ENCODE peak calls at places on chromosomes 13 and 19, in eight cellular contexts. One of them, this sample, is unnamed.

GRCh38 chr13:95660981-95661581 is 15.9 kb upstream of the DNAJC3 start:
- DNase-seq in activated CD8-positive, alpha-beta memory T cell treated with anti-CD3 and anti-CD28 coated beads, Interleukin-2, amount 50 U/mL, for 4 hours: no peak
- DNase-seq in amniotic epithelial cell: peak
- DNase-seq in activated T-cell treated with anti-CD3 and anti-CD28 coated beads, Interleukin-2, amount 50 U/mL, for 72 hours: peak
- DNase-seq in mucosa of descending colon: peak
- DNase-seq in esophagus squamous epithelium: no peak
- DNase-seq in A172: peak
- DNase-seq in hypothalamus: no peak
- DNase-seq in this sample: no peak

GRCh38 chr19:56663931-56664500 is 7.5 kb downstream of the ZNF835 start:
- DNase-seq in mucosa of descending colon: no peak
- DNase-seq in A172: no peak
- DNase-seq in activated T-cell treated with anti-CD3 and anti-CD28 coated beads, Interleukin-2, amount 50 U/mL, for 72 hours: no peak
- DNase-seq in activated CD8-positive, alpha-beta memory T cell treated with anti-CD3 and anti-CD28 coated beads, Interleukin-2, amount 50 U/mL, for 4 hours: no peak
- DNase-seq in amniotic epithelial cell: no peak
- DNase-seq in esophagus squamous epithelium: no peak
- DNase-seq in hypothalamus: no peak
- DNase-seq in this sample: no peak

GRCh38 chr19:36032251-36033104 is at the start of gene CLIP3:
- DNase-seq in mucosa of descending colon: no peak
- DNase-seq in esophagus squamous epithelium: no peak
- DNase-seq in amniotic epithelial cell: peak
- DNase-seq in A172: peak
- DNase-seq in activated T-cell treated with anti-CD3 and anti-CD28 coated beads, Interleukin-2, amount 50 U/mL, for 72 hours: peak
- DNase-seq in activated CD8-positive, alpha-beta memory T cell treated with anti-CD3 and anti-CD28 coated beads, Interleukin-2, amount 50 U/mL, for 4 hours: peak
- DNase-seq in hypothalamus: peak
- DNase-seq in this sample: peak

GRCh38 chr13:110138009-110138699 is 168.8 kb downstream of the COL4A1 start:
- DNase-seq in esophagus squamous epithelium: no peak
- DNase-seq in activated T-cell treated with anti-CD3 and anti-CD28 coated beads, Interleukin-2, amount 50 U/mL, for 72 hours: peak
- DNase-seq in hypothalamus: peak
- DNase-seq in mucosa of descending colon: peak
- DNase-seq in A172: peak
- DNase-seq in activated CD8-positive, alpha-beta memory T cell treated with anti-CD3 and anti-CD28 coated beads, Interleukin-2, amount 50 U/mL, for 4 hours: peak
- DNase-seq in amniotic epithelial cell: peak
- DNase-seq in this sample: peak

GRCh38 chr13:51269039-51269438 is 46.8 kb downstream of the FAM124A start:
- DNase-seq in amniotic epithelial cell: peak
- DNase-seq in mucosa of descending colon: no peak
- DNase-seq in activated CD8-positive, alpha-beta memory T cell treated with anti-CD3 and anti-CD28 coated beads, Interleukin-2, amount 50 U/mL, for 4 hours: no peak
- DNase-seq in A172: peak
- DNase-seq in activated T-cell treated with anti-CD3 and anti-CD28 coated beads, Interleukin-2, amount 50 U/mL, for 72 hours: no peak
- DNase-seq in hypothalamus: no peak
- DNase-seq in esophagus squamous epithelium: no peak
- DNase-seq in this sample: no peak

GRCh38 chr13:25292301-25292700 is 5.0 kb upstream of the MTMR6 start:
- DNase-seq in hypothalamus: no peak
- DNase-seq in activated T-cell treated with anti-CD3 and anti-CD28 coated beads, Interleukin-2, amount 50 U/mL, for 72 hours: no peak
- DNase-seq in amniotic epithelial cell: peak
- DNase-seq in mucosa of descending colon: no peak
- DNase-seq in esophagus squamous epithelium: no peak
- DNase-seq in activated CD8-positive, alpha-beta memory T cell treated with anti-CD3 and anti-CD28 coated beads, Interleukin-2, amount 50 U/mL, for 4 hours: no peak
- DNase-seq in A172: no peak
- DNase-seq in this sample: no peak

GRCh38 chr19:37007587-37008220 is 70.5 kb upstream of the ZNF420 start:
- DNase-seq in mucosa of descending colon: peak
- DNase-seq in A172: no peak
- DNase-seq in activated T-cell treated with anti-CD3 and anti-CD28 coated beads, Interleukin-2, amount 50 U/mL, for 72 hours: peak
- DNase-seq in esophagus squamous epithelium: no peak
- DNase-seq in amniotic epithelial cell: peak
- DNase-seq in hypothalamus: peak
- DNase-seq in activated CD8-positive, alpha-beta memory T cell treated with anti-CD3 and anti-CD28 coated beads, Interleukin-2, amount 50 U/mL, for 4 hours: no peak
- DNase-seq in this sample: peak

GRCh38 chr19:50167314-50167721 is 4.2 kb upstream of the IZUMO2 start:
- DNase-seq in mucosa of descending colon: peak
- DNase-seq in activated CD8-positive, alpha-beta memory T cell treated with anti-CD3 and anti-CD28 coated beads, Interleukin-2, amount 50 U/mL, for 4 hours: no peak
- DNase-seq in amniotic epithelial cell: no peak
- DNase-seq in esophagus squamous epithelium: no peak
- DNase-seq in A172: peak
- DNase-seq in activated T-cell treated with anti-CD3 and anti-CD28 coated beads, Interleukin-2, amount 50 U/mL, for 72 hours: no peak
- DNase-seq in hypothalamus: no peak
- DNase-seq in this sample: no peak

GRCh38 chr13:44237276-44237767 is 136.3 kb upstream of the SERP2 start:
- DNase-seq in A172: peak
- DNase-seq in esophagus squamous epithelium: no peak
- DNase-seq in activated CD8-positive, alpha-beta memory T cell treated with anti-CD3 and anti-CD28 coated beads, Interleukin-2, amount 50 U/mL, for 4 hours: no peak
- DNase-seq in activated T-cell treated with anti-CD3 and anti-CD28 coated beads, Interleukin-2, amount 50 U/mL, for 72 hours: peak
- DNase-seq in mucosa of descending colon: peak
- DNase-seq in hypothalamus: peak
- DNase-seq in amniotic epithelial cell: peak
- DNase-seq in this sample: no peak

This sample was measured in activated effector memory CD4-positive, alpha-beta T cell treated with anti-CD3 and anti-CD28 coated beads, Interleukin-2, amount 50 U/mL, for 16 hours.